ENCODE peak calls at places on chromosomes 5 and 9, in four cellular contexts. T is HCT116, Q is HepG2, O is K562. L is an unnamed sample.

GRCh38 chr5:148855249-148856008 is 29.0 kb downstream of the ADRB2 start:
- DNase-seq in Q (no peak), O (no peak), T (no peak), L (no peak)

GRCh38 chr9:124242331-124243194 is 15.2 kb upstream of the NEK6 start:
- DNase-seq in T (no peak), Q (no peak), O (no peak), L (no peak)

GRCh38 chr5:163509288-163510040 is 4.0 kb downstream of the MAT2B start:
- DNase-seq in Q (peak), O (peak), T (no peak), L (no peak)

GRCh38 chr9:7103382-7104170 is 345.8 kb downstream of the KDM4C start:
- DNase-seq in Q (no peak), T (no peak), O (no peak), L (no peak)

GRCh38 chr5:149127394-149127955 is 13.8 kb upstream of the ABLIM3 start:
- DNase-seq in T (no peak), Q (no peak), O (no peak), L (no peak)

GRCh38 chr5:132050661-132051371 is 9.6 kb upstream of the IL3 start:
- DNase-seq in T (no peak), O (no peak), Q (no peak), L (no peak)

GRCh38 chr9:27569406-27569805 is 3.9 kb downstream of the C9orf72 start:
- DNase-seq in Q (peak), O (no peak), T (no peak), L (no peak)

GRCh38 chr5:41219655-41220269 is 6.4 kb upstream of the C6 start:
- DNase-seq in O (no peak), T (no peak), Q (no peak), L (no peak)

GRCh38 chr5:89071941-89072331 is 189.0 kb upstream of the MEF2C start:
- DNase-seq in T (no peak), O (no peak), Q (no peak), L (no peak)

GRCh38 chr5:602466-603035 is 9.6 kb upstream of the CEP72 start:
- DNase-seq in T (no peak), O (no peak), Q (no peak), L (no peak)

GRCh38 chr5:140549237-140550144 is 2.0 kb downstream of the EIF4EBP3 start:
- DNase-seq in T (no peak), Q (no peak), O (peak), L (no peak)

GRCh38 chr9:21996438-21996837 is 1.8 kb downstream of the CDKN2B-AS1 start:
- DNase-seq in Q (no peak), O (no peak), T (no peak), L (no peak)

GRCh38 chr5:172412724-172413260 is 41.5 kb downstream of the SH3PXD2B start:
- DNase-seq in O (no peak), T (no peak), Q (no peak), L (no peak)

GRCh38 chr5:96657068-96657467 is 5.1 kb upstream of the CAST start:
- DNase-seq in Q (peak), T (peak), O (peak), L (peak)

GRCh38 chr5:149150457-149150856 is 9.2 kb downstream of the ABLIM3 start:
- DNase-seq in T (no peak), O (no peak), Q (no peak), L (no peak)

GRCh38 chr5:151772868-151773561 is 1.3 kb downstream of the G3BP1 start:
- DNase-seq in T (no peak), Q (no peak), O (no peak), L (no peak)

GRCh38 chr9:115766495-115766894 is 387.1 kb upstream of the PAPPA start:
- DNase-seq in T (no peak), O (no peak), Q (no peak), L (no peak)

GRCh38 chr9:126916909-126917308 is 2.3 kb downstream of the RALGPS1 start:
- DNase-seq in O (peak), Q (peak), T (peak), L (no peak)

GRCh38 chr9:38393128-38393809 is 767 bp downstream of the ALDH1B1 start:
- DNase-seq in T (no peak), O (no peak), Q (no peak), L (no peak)

GRCh38 chr5:41094871-41095270 is 23.7 kb upstream of the MROH2B start:
- DNase-seq in Q (peak), O (peak), T (peak), L (no peak)

GRCh38 chr9:111455638-111456037 is 28.5 kb downstream of the ECPAS start:
- DNase-seq in Q (no peak), O (no peak), T (no peak), L (no peak)

GRCh38 chr5:59873113-59873512 is 20.4 kb downstream of the PDE4D start:
- DNase-seq in O (no peak), T (no peak), Q (no peak), L (no peak)

GRCh38 chr5:84885479-84886258 is 501.0 kb upstream of the EDIL3 start:
- DNase-seq in Q (no peak), O (no peak), T (no peak), L (no peak)

GRCh38 chr9:69871143-69871834 is 50.7 kb downstream of the CFAP95 start:
- DNase-seq in Q (no peak), O (no peak), T (no peak), L (no peak)

GRCh38 chr5:135238622-135239460 is 160.2 kb downstream of the MACROH2A1 start:
- DNase-seq in T (no peak), O (no peak), Q (no peak), L (no peak)

GRCh38 chr5:32785639-32786216 is 74.6 kb downstream of the NPR3 start:
- DNase-seq in T (peak), Q (no peak), O (no peak), L (no peak)

GRCh38 chr5:148806520-148806931 is 19.9 kb upstream of the ADRB2 start:
- DNase-seq in O (peak), Q (no peak), T (no peak), L (no peak)

GRCh38 chr5:168579987-168580508 is 880 bp upstream of the PANK3 start:
- DNase-seq in Q (no peak), T (no peak), O (no peak), L (no peak)

GRCh38 chr5:176524987-176525386 is 12.2 kb downstream of the RNF44 start:
- DNase-seq in O (no peak), Q (no peak), T (no peak), L (no peak)

GRCh38 chr5:124519396-124519795 is 227.0 kb downstream of the ZNF608 start:
- DNase-seq in Q (no peak), O (no peak), T (no peak), L (no peak)

GRCh38 chr9:74255489-74255984 is 241.6 kb upstream of the RORB start:
- DNase-seq in T (no peak), Q (no peak), O (no peak), L (no peak)

GRCh38 chr5:172942556-172942955 is 16.7 kb upstream of the RPL26L1 start:
- DNase-seq in Q (no peak), O (no peak), T (no peak), L (no peak)

GRCh38 chr5:80967500-80968181 is 7.5 kb downstream of the RASGRF2 start:
- DNase-seq in O (no peak), Q (peak), T (no peak), L (peak)

GRCh38 chr5:131008329-131008728 is 156.7 kb downstream of the HINT1 start:
- DNase-seq in T (no peak), O (no peak), Q (no peak), L (no peak)

GRCh38 chr5:131000289-131000688 is 164.8 kb downstream of the HINT1 start:
- DNase-seq in T (no peak), Q (no peak), O (no peak), L (no peak)

GRCh38 chr5:131001507-131001906 is 163.5 kb downstream of the HINT1 start:
- DNase-seq in T (no peak), O (no peak), Q (no peak), L (no peak)

GRCh38 chr5:131005963-131006684 is 158.9 kb downstream of the HINT1 start:
- DNase-seq in O (no peak), T (peak), Q (peak), L (no peak)
- TF ChIP-seq TCF7L2 in O (no peak), T (no peak), Q (no peak), L (no peak)

GRCh38 chr5:147188200-147189108 is 46.4 kb upstream of the STK32A start:
- DNase-seq in T (peak), O (peak), Q (peak), L (peak)
- TF ChIP-seq TCF7L2 in T (no peak), O (no peak), Q (no peak), L (peak)

GRCh38 chr9:98191615-98192502 is 578 bp downstream of the CORO2A start:
- DNase-seq in T (no peak), Q (no peak), O (peak), L (no peak)

GRCh38 chr9:98191210-98191609 is 1.2 kb downstream of the CORO2A start:
- DNase-seq in O (no peak), T (no peak), Q (no peak), L (no peak)

GRCh38 chr9:98195671-98196070 is 3.2 kb upstream of the CORO2A start:
- DNase-seq in Q (no peak), T (no peak), O (no peak), L (no peak)

GRCh38 chr9:98192503-98193335 is at the start of gene CORO2A:
- DNase-seq in T (peak), Q (peak), O (peak), L (no peak)

DNA sequence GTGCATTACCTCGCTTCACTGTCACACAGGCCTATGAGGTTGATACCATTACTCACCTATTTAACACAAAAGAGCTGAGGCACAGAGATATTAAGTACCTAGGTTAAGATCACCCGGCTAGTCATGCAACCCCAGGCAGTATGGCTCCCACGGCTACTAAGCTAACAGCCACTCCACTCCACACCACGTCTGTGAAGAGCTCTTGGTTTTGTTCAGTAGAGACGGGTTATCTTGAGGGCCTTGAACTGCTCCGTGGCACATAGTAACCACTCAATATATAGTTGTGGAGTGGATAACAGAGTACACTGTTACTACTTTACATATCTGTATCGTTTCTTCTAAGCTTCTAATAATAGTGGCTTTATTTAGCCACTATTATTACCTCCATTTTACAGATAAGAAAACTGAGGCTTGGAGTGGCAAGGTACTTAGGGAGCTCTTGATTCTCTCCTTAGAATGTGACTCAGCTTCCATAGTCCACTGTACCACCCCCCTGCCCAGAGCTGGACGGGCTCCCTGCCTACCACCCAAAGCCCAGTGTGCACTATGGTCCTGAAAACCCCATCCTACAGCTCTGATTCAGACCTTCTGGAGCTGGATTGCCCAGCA is 1.0 kb upstream of the CORO2A start:
- DNase-seq in O (no peak), Q (no peak), T (no peak), L (no peak)
- TF ChIP-seq TCF7L2 in O (no peak), Q (no peak), T (no peak), L (no peak)

GRCh38 chr9:96395964-96396363 is 12.5 kb upstream of the SLC35D2 start:
- DNase-seq in T (no peak), Q (no peak), O (no peak), L (no peak)
- TF ChIP-seq TCF7L2 in T (no peak), Q (no peak), O (no peak), L (no peak)

DNA sequence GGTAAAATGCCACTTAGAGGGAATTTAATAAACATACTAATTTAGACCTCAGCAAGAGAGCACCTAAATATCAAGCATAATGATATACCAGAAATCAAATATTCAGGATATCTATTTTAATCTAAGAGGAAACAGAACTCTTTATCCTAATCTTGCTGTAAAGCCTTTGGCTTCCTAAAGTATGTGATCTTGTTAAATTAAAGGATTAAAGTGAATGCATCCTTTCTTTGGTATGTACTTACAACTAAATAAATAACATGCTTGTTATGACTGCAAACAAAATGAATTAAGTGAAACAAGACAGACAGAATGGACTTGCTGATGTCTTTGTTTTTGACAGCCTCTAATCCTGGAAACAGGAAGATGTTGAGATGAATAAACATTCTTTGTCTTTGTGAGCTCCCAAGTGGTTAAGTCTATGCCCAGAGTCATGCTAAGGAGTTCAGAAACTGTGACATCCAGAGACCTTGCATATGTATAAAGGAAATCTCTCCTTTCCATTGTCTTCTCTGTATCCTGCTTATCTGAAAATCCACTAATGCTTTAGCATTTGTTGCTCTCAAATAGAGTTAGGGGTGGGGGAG is 181.6 kb downstream of the SPATA31D1 start:
- DNase-seq in Q (no peak), O (no peak), T (no peak), L (no peak)
- TF ChIP-seq TCF7L2 in Q (no peak), O (no peak), T (no peak), L (no peak)

GRCh38 chr5:179167871-179168451 is 107.8 kb downstream of the ZNF354C start:
- DNase-seq in T (no peak), O (no peak), Q (no peak), L (no peak)
- TF ChIP-seq TCF7L2 in T (no peak), O (no peak), Q (no peak), L (no peak)